ENCODE peak calls at places on chromosomes 5 and 9, in five cellular contexts. V is HepG2, N is A549, X is K562, T is GM12878. R is an unnamed sample.

GRCh38 chr5:145971701-145972100 is 35.3 kb downstream of the SH3RF2 start:
- DNase-seq in V (no peak), N (no peak), X (no peak), T (no peak), R (no peak)

GRCh38 chr9:85067792-85068191 is 398.3 kb downstream of the NTRK2 start:
- DNase-seq in V (no peak), N (no peak), X (no peak), T (no peak), R (no peak)

GRCh38 chr5:90565491-90565890 is 6.9 kb downstream of the ADGRV1 start:
- DNase-seq in V (no peak), N (no peak), X (no peak), T (no peak), R (no peak)

GRCh38 chr9:107213080-107213479 is 70.0 kb upstream of the RAD23B start:
- DNase-seq in V (peak), N (no peak), X (no peak), T (no peak), R (no peak)

GRCh38 chr5:14593326-14594036 is 11.9 kb downstream of the OTULINL start:
- DNase-seq in V (no peak), N (no peak), X (no peak), T (no peak), R (no peak)

GRCh38 chr9:100397867-100398266 is 29.1 kb upstream of the MSANTD3 start:
- DNase-seq in V (no peak), N (no peak), X (no peak), T (no peak), R (no peak)

GRCh38 chr9:93300585-93301081 is 116.7 kb downstream of the WNK2 start:
- DNase-seq in V (no peak), N (no peak), X (no peak), T (no peak), R (no peak)

GRCh38 chr5:98292496-98292895 is 481.0 kb upstream of the RGMB start:
- DNase-seq in V (no peak), N (no peak), X (no peak), T (no peak), R (no peak)

GRCh38 chr5:81212211-81212687 is 20.9 kb upstream of the CKMT2 start:
- DNase-seq in V (no peak), N (no peak), X (no peak), T (peak), R (no peak)

GRCh38 chr9:137029058-137029922 is 1.3 kb upstream of the ABCA2 start:
- DNase-seq in V (peak), N (peak), X (peak), T (no peak), R (peak)

GRCh38 chr9:101119206-101119819 is 90.8 kb downstream of the PLPPR1 start:
- DNase-seq in V (peak), N (peak), X (peak), T (no peak), R (peak)

GRCh38 chr9:121107041-121107440 is 32.3 kb downstream of the CNTRL start:
- DNase-seq in V (peak), N (peak), X (peak), T (no peak), R (peak)

GRCh38 chr5:135230326-135230925 is 168.6 kb downstream of the MACROH2A1 start:
- DNase-seq in V (peak), N (no peak), X (no peak), T (no peak), R (no peak)

DNA sequence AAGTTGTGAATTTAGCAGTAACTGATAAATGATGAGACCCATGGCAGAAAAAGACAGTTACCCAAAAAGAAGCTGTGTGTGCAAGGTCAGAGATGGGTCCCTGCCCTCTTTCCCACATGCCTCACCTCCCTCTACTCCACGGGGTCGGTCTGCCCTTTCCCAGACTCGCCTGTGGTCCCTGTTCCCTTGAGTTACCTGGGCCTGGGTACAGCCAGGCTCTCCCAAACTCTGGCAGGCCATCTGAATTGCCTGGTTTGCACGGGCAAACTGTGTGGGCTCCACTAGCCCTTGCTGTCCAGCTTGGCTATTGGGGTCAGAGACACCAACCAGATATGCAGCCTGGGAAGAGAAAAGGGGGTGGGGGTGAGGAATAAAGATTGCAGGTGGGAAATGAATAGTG is 18.4 kb upstream of the TPM2 start:
- DNase-seq in V (no peak), N (no peak), X (no peak), T (no peak), R (no peak)
- TF ChIP-seq JUNB in V (no peak), N (no peak), X (no peak), T (no peak), R (no peak)

GRCh38 chr5:109862301-109862700 is 172.6 kb downstream of the MAN2A1 start:
- DNase-seq in V (no peak), N (no peak), X (no peak), T (no peak), R (no peak)
- TF ChIP-seq JUNB in V (no peak), N (no peak), X (no peak), T (no peak), R (no peak)

GRCh38 chr9:13992136-13992798 is 321.7 kb downstream of the NFIB start:
- DNase-seq in V (no peak), N (no peak), X (no peak), T (no peak), R (no peak)
- TF ChIP-seq JUNB in V (no peak), N (no peak), X (no peak), T (no peak), R (no peak)

GRCh38 chr9:124242331-124243194 is 15.2 kb upstream of the NEK6 start:
- DNase-seq in V (no peak), N (no peak), X (no peak), T (no peak), R (peak)
- TF ChIP-seq JUNB in V (no peak), N (no peak), X (no peak), T (no peak), R (no peak)

DNA sequence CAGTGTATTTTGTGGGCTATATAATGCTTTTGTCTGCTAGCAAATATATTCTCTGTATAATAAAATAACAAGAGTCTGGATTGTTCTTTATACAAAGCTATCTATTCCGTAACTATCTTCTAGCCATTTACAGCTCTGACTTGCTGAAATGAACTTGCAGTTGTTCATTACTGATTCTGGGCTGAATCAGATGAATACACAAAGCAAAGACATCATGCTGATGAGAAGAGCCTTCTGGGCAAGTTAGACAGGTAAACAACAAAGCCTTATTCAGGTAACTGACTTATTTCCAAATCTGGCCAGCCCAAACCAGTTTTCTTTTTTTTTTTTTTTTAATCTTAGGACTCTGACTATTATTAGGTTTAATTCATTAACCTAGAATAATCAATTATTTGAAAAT is 255.5 kb downstream of the KIAA0825 start:
- DNase-seq in V (no peak), N (no peak), X (no peak), T (no peak), R (no peak)
- TF ChIP-seq JUNB in V (no peak), N (no peak), X (no peak), T (no peak), R (no peak)

R was measured in GM23338.